ENCODE peak calls at places on chromosomes 2 and 18, in seven cellular contexts. Y is GM19239; W is AG04450; Q is WTC11; T is NCI-H1105 treated with DMSO at 0.1 percent for 48 hours; R is cardiac fibroblast; O is activated CD4-positive, alpha-beta T cell treated with anti-CD3 and anti-CD28 coated beads for 24 hours. U is an unnamed sample.

GRCh38 chr2:109545828-109546713 is 67.7 kb downstream of the SEPTIN10 start:
- DNase-seq in Q (peak), Y (peak), W (peak), O (peak), R (peak), T (peak), U (peak)

GRCh38 chr2:23564618-23564967 is 179.6 kb downstream of the KLHL29 start:
- DNase-seq in O (no peak), T (no peak), R (no peak), Y (no peak), W (no peak), Q (no peak), U (no peak)

GRCh38 chr18:24544141-24544498 is 83.7 kb downstream of the HRH4 start:
- DNase-seq in T (peak), O (no peak), Q (no peak), R (peak), Y (no peak), W (no peak), U (peak)

GRCh38 chr2:240603081-240603835 is 16.7 kb downstream of the CAPN10 start:
- DNase-seq in T (no peak), O (no peak), Y (no peak), W (no peak), R (no peak), Q (no peak), U (no peak)

GRCh38 chr2:62478093-62478580 is 27.9 kb downstream of the TMEM17 start:
- DNase-seq in Q (no peak), T (no peak), R (peak), W (no peak), Y (no peak), O (no peak), U (no peak)

GRCh38 chr2:238116298-238117198 is 16.4 kb downstream of the ESPNL start:
- DNase-seq in O (no peak), R (no peak), T (no peak), Y (no peak), Q (no peak), W (no peak), U (no peak)

GRCh38 chr2:108982259-108982679 is 6.8 kb downstream of the EDAR start:
- DNase-seq in T (no peak), Q (no peak), R (no peak), O (no peak), Y (no peak), W (no peak), U (no peak)

GRCh38 chr2:65431417-65432226 is 777 bp downstream of the SPRED2 start:
- DNase-seq in O (no peak), W (no peak), Q (peak), Y (peak), T (peak), R (peak), U (peak)

GRCh38 chr18:60096428-60096827 is 196.6 kb downstream of the PMAIP1 start:
- DNase-seq in O (no peak), Q (no peak), W (no peak), R (no peak), T (no peak), Y (no peak), U (no peak)

GRCh38 chr2:48279347-48279746 is 250.6 kb upstream of the STON1 start:
- DNase-seq in O (no peak), Q (no peak), T (peak), W (no peak), R (no peak), Y (no peak), U (no peak)

GRCh38 chr2:100845141-100845991 is 25.4 kb downstream of the NPAS2 start:
- DNase-seq in Q (no peak), W (no peak), T (no peak), Y (no peak), O (no peak), R (no peak), U (no peak)

GRCh38 chr18:8706981-8707940 is 1.9 kb downstream of the MTCL1 start:
- DNase-seq in W (no peak), R (peak), O (no peak), T (peak), Y (no peak), Q (peak), U (peak)

GRCh38 chr2:37367984-37368383 is 23.6 kb downstream of the QPCT start:
- DNase-seq in Q (no peak), R (no peak), T (no peak), Y (no peak), O (no peak), W (no peak), U (no peak)

GRCh38 chr2:118059919-118060478 is 28.3 kb upstream of the INSIG2 start:
- DNase-seq in O (no peak), Q (no peak), Y (no peak), R (peak), W (peak), T (no peak), U (no peak)

GRCh38 chr2:181602017-181602416 is 54.9 kb downstream of the CERKL start:
- DNase-seq in W (no peak), Q (no peak), Y (no peak), R (no peak), T (no peak), O (no peak), U (no peak)

GRCh38 chr2:127610561-127610960 is 35.4 kb upstream of the GPR17 start:
- DNase-seq in R (no peak), Q (no peak), W (no peak), O (no peak), Y (no peak), T (no peak), U (no peak)

GRCh38 chr2:237306787-237307170 is 107.2 kb downstream of the COL6A3 start:
- DNase-seq in Q (no peak), W (no peak), T (no peak), O (no peak), Y (no peak), R (peak), U (no peak)

GRCh38 chr18:51290864-51291263 is 93.4 kb upstream of the MEX3C start:
- DNase-seq in T (no peak), O (no peak), W (no peak), R (peak), Y (no peak), Q (no peak), U (no peak)

GRCh38 chr2:46812381-46813024 is 103.1 kb downstream of the MCFD2 start:
- DNase-seq in Q (no peak), T (no peak), R (peak), Y (no peak), O (no peak), W (peak), U (no peak)

GRCh38 chr2:133532919-133533318 is 35.3 kb downstream of the NCKAP5 start:
- DNase-seq in W (no peak), O (no peak), Y (no peak), R (peak), Q (no peak), T (no peak), U (no peak)

GRCh38 chr2:76009484-76009883 is 298.8 kb upstream of the GCFC2 start:
- DNase-seq in R (no peak), O (no peak), Q (no peak), Y (no peak), T (no peak), W (no peak), U (no peak)

GRCh38 chr2:19574788-19575260 is 216.4 kb upstream of the OSR1 start:
- DNase-seq in R (peak), T (no peak), Y (no peak), O (no peak), W (peak), Q (no peak), U (no peak)

GRCh38 chr2:110748489-110748867 is 16.1 kb downstream of the ACOXL start:
- DNase-seq in R (no peak), W (no peak), Y (peak), Q (no peak), T (peak), O (peak), U (peak)

GRCh38 chr2:85539361-85540130 is 578 bp downstream of the MAT2A start:
- DNase-seq in Y (no peak), W (no peak), R (peak), Q (peak), O (peak), T (peak), U (peak)

GRCh38 chr18:29078272-29078671 is 901.3 kb upstream of the CDH2 start:
- DNase-seq in Q (no peak), O (no peak), T (peak), Y (no peak), W (no peak), R (no peak), U (no peak)

GRCh38 chr2:189940913-189941312 is 121.6 kb downstream of the MSTN start:
- DNase-seq in T (no peak), R (no peak), Q (no peak), O (no peak), Y (no peak), W (no peak), U (no peak)

GRCh38 chr2:127621981-127622431 is 23.9 kb upstream of the GPR17 start:
- DNase-seq in R (no peak), Q (peak), O (no peak), T (no peak), Y (no peak), W (no peak), U (no peak)

GRCh38 chr2:64284751-64285150 is 140.5 kb upstream of the PELI1 start:
- DNase-seq in O (no peak), Y (no peak), T (no peak), R (no peak), Q (no peak), W (no peak), U (no peak)

GRCh38 chr18:75896865-75897264 is 469.4 kb upstream of the SMIM21 start:
- DNase-seq in O (no peak), T (peak), Y (no peak), R (peak), W (no peak), Q (no peak), U (no peak)

GRCh38 chr2:235570256-235570655 is 76.4 kb downstream of the AGAP1 start:
- DNase-seq in O (no peak), W (no peak), Y (no peak), Q (no peak), R (peak), T (no peak), U (no peak)

GRCh38 chr2:236673823-236674185 is 104.2 kb downstream of the ACKR3 start:
- DNase-seq in Y (no peak), O (no peak), T (no peak), R (no peak), W (no peak), Q (no peak), U (no peak)

GRCh38 chr2:19244460-19245363 is 113.7 kb downstream of the OSR1 start:
- DNase-seq in Q (no peak), Y (no peak), R (peak), W (no peak), O (no peak), T (no peak), U (no peak)

GRCh38 chr2:142180820-142181533 is 50.2 kb upstream of the LRP1B start:
- DNase-seq in Q (peak), O (no peak), T (no peak), W (no peak), Y (no peak), R (peak), U (no peak)

GRCh38 chr2:113734187-113734586 is 22.3 kb downstream of the SLC35F5 start:
- DNase-seq in Y (no peak), O (no peak), R (no peak), W (no peak), Q (no peak), T (no peak), U (peak)

GRCh38 chr2:199462167-199462976 is 4.6 kb upstream of the SATB2 start:
- DNase-seq in R (no peak), Y (no peak), W (no peak), Q (peak), O (no peak), T (no peak), U (peak)

GRCh38 chr2:180413331-180413730 is 406.2 kb upstream of the CWC22 start:
- DNase-seq in Q (no peak), O (no peak), Y (no peak), T (no peak), W (no peak), R (no peak), U (no peak)

U was measured in GM13977.